ENCODE peak calls at places on chromosome 11, in ten cellular contexts. One of them, this sample, is unnamed.

GRCh38 chr11:59401262-59401552 is 25.0 kb downstream of the OR5A2 start:
- DNase-seq in HEK293T: no peak
- DNase-seq in activated naive CD8-positive, alpha-beta T cell treated with anti-CD3 and anti-CD28 coated beads, Interleukin-2, amount 50 U/mL, for 24 hours: no peak
- DNase-seq in iPS-NIHi11: no peak
- DNase-seq in NCI-H345: no peak
- DNase-seq in WTC11: no peak
- DNase-seq in NCI-H1436: no peak
- DNase-seq in right lobe of liver: no peak
- DNase-seq in cardiac septum: no peak
- DNase-seq in stimulated activated naive CD4-positive, alpha-beta T cell: no peak
- DNase-seq in this sample: no peak

GRCh38 chr11:37858398-37858797 is 1260.4 kb upstream of the RAG2 start:
- DNase-seq in WTC11: no peak
- DNase-seq in right lobe of liver: no peak
- DNase-seq in stimulated activated naive CD4-positive, alpha-beta T cell: no peak
- DNase-seq in activated naive CD8-positive, alpha-beta T cell treated with anti-CD3 and anti-CD28 coated beads, Interleukin-2, amount 50 U/mL, for 24 hours: no peak
- DNase-seq in NCI-H1436: no peak
- DNase-seq in HEK293T: no peak
- DNase-seq in NCI-H345: no peak
- DNase-seq in cardiac septum: no peak
- DNase-seq in iPS-NIHi11: no peak
- DNase-seq in this sample: no peak

GRCh38 chr11:1889941-1890855 is 1.5 kb downstream of the PRR33 start:
- DNase-seq in WTC11: no peak
- DNase-seq in cardiac septum: no peak
- DNase-seq in iPS-NIHi11: peak
- DNase-seq in activated naive CD8-positive, alpha-beta T cell treated with anti-CD3 and anti-CD28 coated beads, Interleukin-2, amount 50 U/mL, for 24 hours: peak
- DNase-seq in HEK293T: no peak
- DNase-seq in NCI-H1436: no peak
- DNase-seq in stimulated activated naive CD4-positive, alpha-beta T cell: peak
- DNase-seq in NCI-H345: no peak
- DNase-seq in right lobe of liver: no peak
- DNase-seq in this sample: no peak

GRCh38 chr11:65412271-65413076 is 10.1 kb upstream of the NEAT1 start:
- DNase-seq in stimulated activated naive CD4-positive, alpha-beta T cell: no peak
- DNase-seq in HEK293T: no peak
- DNase-seq in activated naive CD8-positive, alpha-beta T cell treated with anti-CD3 and anti-CD28 coated beads, Interleukin-2, amount 50 U/mL, for 24 hours: no peak
- DNase-seq in cardiac septum: peak
- DNase-seq in NCI-H345: no peak
- DNase-seq in iPS-NIHi11: no peak
- DNase-seq in right lobe of liver: peak
- DNase-seq in WTC11: peak
- DNase-seq in NCI-H1436: no peak
- DNase-seq in this sample: no peak

GRCh38 chr11:76291576-76292526 is 85.5 kb upstream of the WNT11 start:
- DNase-seq in cardiac septum: no peak
- DNase-seq in iPS-NIHi11: no peak
- DNase-seq in HEK293T: no peak
- DNase-seq in NCI-H1436: no peak
- DNase-seq in activated naive CD8-positive, alpha-beta T cell treated with anti-CD3 and anti-CD28 coated beads, Interleukin-2, amount 50 U/mL, for 24 hours: no peak
- DNase-seq in WTC11: no peak
- DNase-seq in NCI-H345: peak
- DNase-seq in stimulated activated naive CD4-positive, alpha-beta T cell: no peak
- DNase-seq in right lobe of liver: no peak
- DNase-seq in this sample: no peak

GRCh38 chr11:113256431-113257227 is 57.8 kb upstream of the TTC12 start:
- DNase-seq in NCI-H1436: no peak
- DNase-seq in stimulated activated naive CD4-positive, alpha-beta T cell: no peak
- DNase-seq in right lobe of liver: no peak
- DNase-seq in iPS-NIHi11: no peak
- DNase-seq in HEK293T: no peak
- DNase-seq in cardiac septum: no peak
- DNase-seq in activated naive CD8-positive, alpha-beta T cell treated with anti-CD3 and anti-CD28 coated beads, Interleukin-2, amount 50 U/mL, for 24 hours: no peak
- DNase-seq in NCI-H345: no peak
- DNase-seq in WTC11: no peak
- DNase-seq in this sample: no peak

GRCh38 chr11:75334976-75335375 is 16.5 kb downstream of the ARRB1 start:
- DNase-seq in right lobe of liver: no peak
- DNase-seq in iPS-NIHi11: no peak
- DNase-seq in NCI-H345: no peak
- DNase-seq in cardiac septum: no peak
- DNase-seq in activated naive CD8-positive, alpha-beta T cell treated with anti-CD3 and anti-CD28 coated beads, Interleukin-2, amount 50 U/mL, for 24 hours: no peak
- DNase-seq in WTC11: peak
- DNase-seq in stimulated activated naive CD4-positive, alpha-beta T cell: no peak
- DNase-seq in HEK293T: no peak
- DNase-seq in NCI-H1436: no peak
- DNase-seq in this sample: no peak

GRCh38 chr11:88535266-88535665 is 197.7 kb upstream of the CTSC start:
- DNase-seq in cardiac septum: no peak
- DNase-seq in NCI-H1436: no peak
- DNase-seq in WTC11: no peak
- DNase-seq in HEK293T: no peak
- DNase-seq in stimulated activated naive CD4-positive, alpha-beta T cell: no peak
- DNase-seq in right lobe of liver: no peak
- DNase-seq in NCI-H345: no peak
- DNase-seq in activated naive CD8-positive, alpha-beta T cell treated with anti-CD3 and anti-CD28 coated beads, Interleukin-2, amount 50 U/mL, for 24 hours: no peak
- DNase-seq in iPS-NIHi11: no peak
- DNase-seq in this sample: peak

GRCh38 chr11:131326829-131327228 is 43.6 kb upstream of the NTM start:
- DNase-seq in activated naive CD8-positive, alpha-beta T cell treated with anti-CD3 and anti-CD28 coated beads, Interleukin-2, amount 50 U/mL, for 24 hours: no peak
- DNase-seq in NCI-H1436: no peak
- DNase-seq in cardiac septum: no peak
- DNase-seq in NCI-H345: no peak
- DNase-seq in HEK293T: no peak
- DNase-seq in iPS-NIHi11: no peak
- DNase-seq in right lobe of liver: no peak
- DNase-seq in stimulated activated naive CD4-positive, alpha-beta T cell: no peak
- DNase-seq in WTC11: no peak
- DNase-seq in this sample: no peak

GRCh38 chr11:85854212-85854556 is 999 bp upstream of the CCDC83 start:
- DNase-seq in NCI-H345: no peak
- DNase-seq in NCI-H1436: no peak
- DNase-seq in right lobe of liver: no peak
- DNase-seq in stimulated activated naive CD4-positive, alpha-beta T cell: no peak
- DNase-seq in HEK293T: no peak
- DNase-seq in activated naive CD8-positive, alpha-beta T cell treated with anti-CD3 and anti-CD28 coated beads, Interleukin-2, amount 50 U/mL, for 24 hours: no peak
- DNase-seq in WTC11: no peak
- DNase-seq in iPS-NIHi11: no peak
- DNase-seq in cardiac septum: no peak
- DNase-seq in this sample: no peak

GRCh38 chr11:111454561-111455192 is 57.5 kb downstream of the BTG4 start:
- DNase-seq in cardiac septum: no peak
- DNase-seq in activated naive CD8-positive, alpha-beta T cell treated with anti-CD3 and anti-CD28 coated beads, Interleukin-2, amount 50 U/mL, for 24 hours: peak
- DNase-seq in right lobe of liver: no peak
- DNase-seq in NCI-H345: peak
- DNase-seq in iPS-NIHi11: peak
- DNase-seq in HEK293T: peak
- DNase-seq in stimulated activated naive CD4-positive, alpha-beta T cell: no peak
- DNase-seq in WTC11: peak
- DNase-seq in NCI-H1436: peak
- DNase-seq in this sample: peak

This sample was measured in astrocyte.